ENCODE peak calls at places on chromosome 1, in nine cellular contexts. G, D, C, V, A, P, H, K and O are unnamed samples.

GRCh38 chr1:58839871-58840835 is 56.3 kb upstream of the JUN start:
- DNase-seq in P (no peak), C (no peak), V (no peak), K (no peak), G (no peak), A (no peak), H (no peak), D (no peak), O (no peak)

GRCh38 chr1:203402609-203403337 is 51.9 kb upstream of the FMOD start:
- DNase-seq in D (peak), H (no peak), P (no peak), A (no peak), V (no peak), K (peak), G (peak), C (no peak), O (no peak)

GRCh38 chr1:94093996-94094395 is 27.0 kb downstream of the ABCA4 start:
- DNase-seq in D (no peak), C (no peak), A (no peak), K (no peak), G (no peak), P (no peak), V (no peak), H (no peak), O (no peak)

GRCh38 chr1:24743404-24744211 is 1.6 kb upstream of the CLIC4 start:
- DNase-seq in A (no peak), H (no peak), K (no peak), P (no peak), D (no peak), C (no peak), V (no peak), G (no peak), O (no peak)

GRCh38 chr1:205774277-205775014 is 836 bp downstream of the RAB29 start:
- DNase-seq in H (no peak), V (no peak), G (peak), P (no peak), K (no peak), D (no peak), C (no peak), A (no peak), O (no peak)

GRCh38 chr1:222618880-222619321 is 1.0 kb downstream of the MIA3 start:
- DNase-seq in D (no peak), H (no peak), P (no peak), K (peak), A (peak), G (peak), V (no peak), C (peak), O (no peak)

GRCh38 chr1:14880456-14881316 is 272.9 kb upstream of the TMEM51 start:
- DNase-seq in V (no peak), G (no peak), A (no peak), P (no peak), D (peak), K (no peak), C (peak), H (no peak), O (peak)

GRCh38 chr1:209612646-209613350 is 29.3 kb downstream of the CAMK1G start:
- DNase-seq in P (no peak), C (no peak), D (no peak), A (no peak), K (no peak), G (no peak), V (no peak), H (no peak), O (no peak)

GRCh38 chr1:162561616-162562451 is at the start of gene UAP1:
- DNase-seq in K (peak), G (peak), V (peak), P (peak), H (peak), D (no peak), A (peak), C (no peak), O (no peak)

GRCh38 chr1:101150266-101150665 is 86.6 kb upstream of the S1PR1 start:
- DNase-seq in D (no peak), P (no peak), G (no peak), K (no peak), C (no peak), H (no peak), A (no peak), V (no peak), O (no peak)

GRCh38 chr1:111364690-111365089 is 62.8 kb downstream of the OVGP1 start:
- DNase-seq in A (no peak), P (no peak), V (no peak), C (no peak), H (no peak), K (no peak), G (no peak), D (no peak), O (no peak)

GRCh38 chr1:2233997-2234761 is 6.1 kb downstream of the SKI start:
- DNase-seq in P (no peak), K (peak), G (peak), H (peak), C (peak), V (peak), A (peak), D (peak), O (peak)

GRCh38 chr1:23601104-23601967 is 42.0 kb upstream of the ID3 start:
- DNase-seq in V (no peak), P (no peak), C (no peak), K (no peak), A (no peak), D (no peak), G (no peak), H (no peak), O (no peak)

DNA sequence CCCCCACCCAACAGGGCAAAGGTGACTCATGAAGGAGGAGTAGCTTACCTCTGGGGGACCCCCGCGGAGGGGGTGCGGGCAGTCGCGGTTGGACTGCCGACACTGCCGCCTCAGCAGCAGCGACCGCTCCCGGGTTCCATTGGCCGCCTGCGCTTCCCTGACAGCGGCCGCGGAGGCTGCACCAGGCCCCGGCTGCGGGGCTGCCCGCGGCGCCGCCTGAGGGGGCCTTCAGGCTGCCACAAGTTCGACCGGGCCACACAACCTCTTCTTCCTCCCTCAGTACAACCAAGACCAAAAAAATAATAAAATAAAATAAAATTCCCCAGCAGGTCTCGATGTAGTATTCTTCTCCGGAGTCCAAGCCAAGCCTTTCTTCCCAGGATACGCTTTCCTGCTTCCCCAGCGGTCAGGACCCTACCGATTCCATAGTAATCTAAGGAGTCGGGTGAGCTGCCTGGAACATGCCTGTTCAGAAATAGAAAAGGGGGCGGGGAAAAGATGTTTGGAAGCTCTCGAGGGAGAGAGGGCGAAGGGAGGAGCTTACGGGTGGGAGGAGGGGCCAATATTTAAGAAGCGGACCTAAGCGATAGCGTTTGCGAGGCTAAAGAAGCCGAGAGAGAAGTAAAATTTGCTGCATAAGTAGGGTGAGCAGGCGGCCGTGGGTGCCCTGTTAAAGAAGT is at the start of gene PI4KB:
- DNase-seq in A (peak), D (peak), C (peak), H (peak), P (peak), V (peak), G (peak), K (peak), O (peak)
- TF ChIP-seq POLR2A in A (no peak), D (no peak), C (peak), H (peak), P (peak), V (peak), G (peak), K (peak), O (peak)

DNA sequence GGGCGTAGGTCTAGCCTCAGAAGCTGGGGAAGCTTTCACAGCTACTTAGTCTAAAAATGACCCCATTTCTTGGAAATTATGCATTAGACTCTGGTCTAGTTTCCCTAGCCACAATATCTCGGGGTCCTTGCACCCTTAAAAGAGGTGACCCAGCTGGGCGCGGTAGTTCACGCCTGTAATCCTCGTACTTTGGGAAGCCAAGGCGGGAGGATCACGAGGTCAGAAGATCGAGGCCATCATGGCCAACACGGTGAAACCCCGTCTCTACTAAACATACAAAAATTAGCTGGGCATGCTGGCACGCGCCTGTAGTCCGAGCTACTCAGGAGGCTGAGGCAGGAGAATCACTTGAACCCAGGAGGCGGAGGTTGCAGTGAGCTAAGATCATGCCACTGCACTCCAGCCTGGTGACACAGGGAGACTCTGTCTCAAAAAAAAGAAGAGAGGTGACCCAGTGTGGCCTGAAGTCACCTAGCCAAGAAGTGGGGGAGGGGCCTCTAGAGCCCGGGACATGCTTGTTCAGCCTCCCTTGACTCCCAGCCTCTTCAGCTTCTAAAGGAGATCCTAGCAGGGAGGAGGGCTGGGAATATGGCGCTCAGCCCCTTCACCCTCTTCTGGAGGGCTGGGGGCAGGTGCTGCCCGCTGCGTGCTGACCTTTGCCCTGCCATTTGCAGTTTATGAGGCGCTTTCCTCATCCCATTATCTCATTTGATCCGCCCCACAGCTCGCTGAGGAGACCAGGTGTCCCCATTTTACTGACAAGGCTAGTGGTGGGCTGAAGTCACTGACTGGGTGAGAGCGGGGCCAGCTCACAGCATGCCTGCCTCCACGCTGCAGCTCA is 7.2 kb downstream of the ELF3 start:
- DNase-seq in K (no peak), A (no peak), D (no peak), H (no peak), G (no peak), V (no peak), C (peak), P (no peak), O (no peak)
- TF ChIP-seq POLR2A in K (no peak), A (no peak), D (no peak), H (no peak), G (no peak), V (no peak), C (peak), P (peak), O (no peak)

GRCh38 chr1:52403566-52404115 is 582 bp downstream of the ORC1 start:
- DNase-seq in C (peak), D (no peak), V (peak), G (peak), H (no peak), K (no peak), P (peak), A (no peak), O (peak)

GRCh38 chr1:52402860-52403240 is 1.4 kb downstream of the ORC1 start:
- DNase-seq in G (no peak), H (no peak), K (no peak), D (no peak), A (no peak), C (no peak), P (no peak), V (no peak), O (no peak)

GRCh38 chr1:52404975-52405338 is 555 bp downstream of the PRPF38A start:
- DNase-seq in G (no peak), K (no peak), D (no peak), H (no peak), C (no peak), P (no peak), V (no peak), A (no peak), O (no peak)

GRCh38 chr1:52400131-52400530 is 4.1 kb downstream of the ORC1 start:
- DNase-seq in P (no peak), D (no peak), G (no peak), H (no peak), A (no peak), K (no peak), C (no peak), V (no peak), O (no peak)

DNA sequence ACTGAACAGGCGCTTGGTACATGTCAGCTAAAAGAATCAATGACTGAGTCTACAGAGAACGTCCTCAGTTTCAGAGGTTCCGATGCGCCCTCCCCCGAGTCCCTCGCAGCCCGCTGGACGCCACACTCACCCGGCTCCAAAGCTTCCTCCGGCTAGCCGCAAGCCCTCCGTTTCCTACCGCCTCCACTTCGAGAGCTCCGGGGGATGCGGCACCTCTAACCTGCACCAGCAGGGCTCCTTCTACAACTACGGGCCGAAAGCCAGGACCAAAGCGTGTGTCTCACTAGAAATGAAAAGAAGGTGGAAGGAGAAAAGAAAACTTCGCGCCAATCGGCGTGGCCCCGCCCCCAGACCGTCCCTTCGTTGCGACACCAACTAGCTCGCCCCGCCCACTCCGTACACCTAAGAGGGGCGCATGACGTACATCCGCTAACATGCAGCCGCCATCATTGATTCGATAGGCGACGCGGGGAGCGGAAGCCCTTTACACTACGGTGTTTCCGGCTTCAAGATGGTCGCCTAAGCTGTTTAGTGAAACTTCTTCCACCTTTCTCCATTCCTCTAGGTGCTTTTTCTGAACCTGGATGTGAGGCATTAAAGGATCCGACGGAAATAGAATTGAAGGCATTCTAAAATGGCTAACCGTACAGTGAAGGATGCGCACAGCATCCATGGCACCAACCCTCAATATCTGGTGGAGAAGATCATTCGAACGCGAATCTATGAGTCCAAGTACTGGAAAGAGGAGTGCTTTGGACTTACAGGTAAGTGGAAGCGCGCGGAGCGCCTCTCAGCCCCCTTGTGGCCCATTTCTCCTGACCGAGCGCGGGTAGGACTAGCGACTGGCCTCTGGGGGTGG is at the start of the genes ORC1 and PRPF38A:
- DNase-seq in G (peak), P (peak), D (peak), H (peak), C (peak), V (peak), K (peak), A (peak), O (peak)
- TF ChIP-seq POLR2A in G (peak), P (peak), D (peak), H (peak), C (peak), V (peak), K (peak), A (no peak), O (peak)

DNA sequence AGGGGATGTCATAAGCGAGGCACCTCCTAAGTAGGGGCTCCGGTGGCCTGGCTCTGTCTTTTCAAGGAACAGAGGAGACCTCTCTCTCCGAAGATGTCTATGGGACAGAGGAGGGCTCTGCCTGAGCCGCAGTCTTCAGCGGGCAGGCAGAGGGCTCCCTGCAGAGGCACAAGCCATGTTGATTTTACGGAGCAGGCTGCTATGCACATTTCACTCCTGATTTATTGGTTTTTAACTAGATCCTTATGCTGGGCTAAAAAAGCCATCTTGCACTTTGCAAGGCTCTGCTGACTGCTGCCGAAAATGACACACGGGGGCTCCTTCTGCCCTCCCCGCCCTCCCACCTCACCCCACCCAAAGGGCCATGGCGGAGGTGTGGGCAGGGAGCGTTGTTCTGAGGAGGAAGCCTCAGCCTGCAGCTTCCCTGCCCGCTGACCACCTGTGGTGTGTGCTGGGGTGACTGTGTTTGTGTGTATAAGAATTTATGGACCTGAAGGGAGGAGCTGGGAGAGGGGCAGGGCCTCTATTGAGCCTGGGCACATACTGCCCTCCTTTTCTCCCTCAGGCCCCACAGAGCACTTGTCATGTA is 71.2 kb downstream of the FOXD2 start:
- DNase-seq in C (no peak), K (no peak), D (no peak), P (no peak), H (no peak), A (no peak), V (no peak), G (no peak), O (no peak)
- TF ChIP-seq POLR2A in C (no peak), K (no peak), D (no peak), P (no peak), H (no peak), A (no peak), V (no peak), G (no peak), O (no peak)

DNA sequence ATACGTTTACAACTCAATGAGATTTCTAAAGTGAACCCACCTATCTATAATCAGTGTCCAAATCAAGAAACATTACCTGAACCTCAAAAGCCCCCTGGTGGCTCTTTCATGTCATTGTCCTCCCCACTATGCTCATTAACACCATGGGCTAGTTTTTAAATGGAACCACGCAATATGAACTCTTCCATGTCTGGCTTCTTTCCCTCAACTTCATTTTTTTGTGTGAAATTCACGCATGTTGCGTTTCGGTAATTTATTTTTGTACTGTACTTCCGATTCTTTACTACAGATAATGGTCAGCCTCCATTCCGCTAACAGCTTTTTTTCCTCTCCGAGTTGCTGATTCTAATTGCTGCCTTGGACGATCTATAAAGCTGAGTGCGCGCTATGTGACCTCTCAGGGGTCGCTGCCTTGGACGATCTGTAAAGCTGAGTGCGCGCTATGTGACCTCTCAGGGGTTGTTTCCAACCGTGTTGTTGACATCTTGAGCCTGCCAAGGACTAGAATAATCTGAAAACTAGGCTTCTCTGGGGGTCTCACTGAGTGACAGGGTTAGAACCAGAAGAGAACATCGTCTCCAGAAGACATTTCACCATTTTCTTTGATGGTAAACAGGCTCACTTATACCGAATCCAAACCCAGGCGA is 1.1 kb upstream of the CACYBP start:
- DNase-seq in C (peak), P (peak), V (no peak), G (peak), K (peak), A (no peak), D (peak), H (peak), O (no peak)
- TF ChIP-seq POLR2A in C (no peak), P (no peak), V (no peak), G (no peak), K (no peak), A (no peak), D (no peak), H (no peak), O (no peak)

DNA sequence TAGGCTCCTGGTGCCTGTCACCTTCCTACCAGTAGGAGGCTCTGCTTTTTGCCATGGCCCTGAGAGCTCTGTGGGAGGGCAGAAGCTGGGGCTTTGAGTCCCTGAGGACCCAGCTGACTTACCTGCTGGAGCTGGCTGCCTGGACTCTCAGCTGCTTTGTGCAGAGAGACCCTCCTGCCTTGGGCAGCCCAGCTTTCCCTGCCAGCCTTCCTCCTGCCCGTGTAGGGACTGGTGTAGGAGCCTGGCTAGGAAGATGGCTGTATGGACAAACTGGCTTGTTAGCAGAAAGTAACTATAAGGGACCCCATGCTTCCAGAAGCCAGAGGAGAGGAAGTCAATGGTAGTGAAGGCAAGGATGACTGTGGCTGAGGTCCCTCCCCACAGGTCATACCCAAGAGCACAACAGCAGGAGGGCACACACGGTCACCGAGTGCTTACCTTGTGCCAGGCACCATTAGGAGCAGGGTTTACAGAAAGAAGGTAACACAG is 9.7 kb upstream of the CELSR2 start:
- DNase-seq in P (peak), H (no peak), V (no peak), K (no peak), A (no peak), D (no peak), C (no peak), G (peak), O (no peak)
- TF ChIP-seq POLR2A in P (no peak), H (no peak), V (no peak), K (no peak), A (no peak), D (no peak), C (no peak), G (no peak), O (no peak)

DNA sequence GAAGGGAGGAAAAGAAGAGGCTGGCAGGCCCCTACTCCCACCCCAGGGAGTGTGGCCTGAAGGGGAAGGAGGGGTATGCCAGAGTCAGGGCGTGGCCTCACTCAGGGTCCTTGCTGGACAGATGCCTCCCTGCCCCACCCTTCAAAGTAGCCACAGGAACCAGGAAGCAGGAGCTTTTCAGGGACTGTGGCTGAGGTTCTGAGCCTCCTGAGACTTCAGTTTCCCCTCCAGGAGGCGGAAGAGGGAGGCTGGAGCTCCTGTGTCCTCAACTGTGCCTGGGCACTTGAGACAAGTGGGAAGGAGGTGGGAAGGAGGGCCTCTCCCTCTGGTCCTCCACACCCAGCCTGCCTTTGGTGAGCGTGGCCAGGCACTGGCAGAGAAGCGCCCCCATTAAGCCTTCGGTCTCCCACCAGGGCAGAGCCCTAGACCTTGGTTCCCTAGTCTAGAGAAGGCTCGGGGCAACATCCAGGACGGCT is 5.3 kb downstream of the CELSR2 start:
- DNase-seq in K (no peak), A (no peak), C (no peak), P (no peak), D (no peak), V (no peak), G (no peak), H (no peak), O (no peak)
- TF ChIP-seq POLR2A in K (no peak), A (no peak), C (no peak), P (no peak), D (no peak), V (no peak), G (no peak), H (no peak), O (no peak)